ENCODE peak calls at places on chromosomes 11 and 22, in eight cellular contexts. V is T47D; R is NCI-H460; M is breast epithelium; N is stimulated activated CD4-positive, alpha-beta T cell treated with anti-CD3 and anti-CD28 coated beads, Interleukin-1b, Interleukin-23, amount 100 ng/mL, for 24 hours; J is foreskin keratinocyte; U is GOT3; G is CD8-positive, alpha-beta memory T cell. O is an unnamed sample.

GRCh38 chr11:126146454-126147192 is 64.8 kb downstream of the RPUSD4 start:
- DNase-seq in J (no peak), R (no peak), V (no peak), G (no peak), N (no peak), U (no peak), M (no peak), O (no peak)

GRCh38 chr11:110356769-110357671 is 60.6 kb upstream of the RDX start:
- DNase-seq in U (no peak), J (no peak), N (no peak), M (no peak), G (no peak), V (no peak), R (peak), O (no peak)

GRCh38 chr11:76701701-76702100 is 31.2 kb upstream of the LRRC32 start:
- DNase-seq in V (no peak), G (no peak), R (no peak), M (no peak), U (no peak), J (no peak), N (no peak), O (no peak)

GRCh38 chr11:63444181-63444580 is 46.8 kb downstream of the PLAAT5 start:
- DNase-seq in M (no peak), R (no peak), J (no peak), N (no peak), U (no peak), G (no peak), V (no peak), O (no peak)

GRCh38 chr22:19972652-19973550 is 31.3 kb upstream of the TXNRD2 start:
- DNase-seq in U (no peak), G (no peak), M (no peak), V (no peak), R (no peak), J (no peak), N (no peak), O (no peak)

GRCh38 chr11:32809313-32809712 is 14.9 kb upstream of the CCDC73 start:
- DNase-seq in V (peak), U (peak), J (peak), R (peak), N (peak), G (peak), M (no peak), O (peak)

GRCh38 chr11:78415338-78415737 is 2.3 kb downstream of the GAB2 start:
- DNase-seq in G (no peak), N (no peak), M (no peak), V (no peak), U (no peak), R (no peak), J (no peak), O (no peak)

GRCh38 chr22:43734370-43735005 is 77.6 kb downstream of the EFCAB6 start:
- DNase-seq in M (no peak), R (no peak), V (no peak), U (no peak), G (no peak), J (no peak), N (no peak), O (no peak)

GRCh38 chr11:127971448-127971847 is 615.9 kb downstream of the ETS1 start:
- DNase-seq in V (no peak), G (no peak), N (no peak), M (no peak), U (no peak), J (no peak), R (no peak), O (no peak)

GRCh38 chr11:116432301-116432700 is 340.5 kb downstream of the BUD13 start:
- DNase-seq in N (no peak), M (no peak), J (no peak), R (no peak), G (no peak), U (no peak), V (no peak), O (no peak)

GRCh38 chr11:22991196-22991595 is 130.9 kb upstream of the CCDC179 start:
- DNase-seq in N (no peak), J (no peak), V (no peak), G (no peak), U (no peak), M (no peak), R (no peak), O (no peak)

GRCh38 chr22:50313600-50313999 is 6.2 kb upstream of the PLXNB2 start:
- DNase-seq in R (no peak), J (no peak), V (no peak), U (no peak), G (no peak), M (no peak), N (no peak), O (no peak)

GRCh38 chr11:90176069-90176468 is 41.6 kb downstream of the NAALAD2 start:
- DNase-seq in G (no peak), U (no peak), N (no peak), V (no peak), J (no peak), M (no peak), R (no peak), O (no peak)

GRCh38 chr11:95453616-95454118 is 222.7 kb upstream of the SESN3 start:
- DNase-seq in N (no peak), V (no peak), G (no peak), M (peak), R (no peak), J (peak), U (no peak), O (no peak)

GRCh38 chr11:65053826-65054503 is 4.4 kb downstream of the NAALADL1 start:
- DNase-seq in V (no peak), M (no peak), U (no peak), J (no peak), G (no peak), R (no peak), N (no peak), O (no peak)

GRCh38 chr11:34052608-34053160 is 1.2 kb downstream of the CAPRIN1 start:
- DNase-seq in N (no peak), V (no peak), J (no peak), U (no peak), R (no peak), G (peak), M (no peak), O (no peak)

GRCh38 chr11:70494559-70495350 is 96.4 kb downstream of the CTTN start:
- DNase-seq in R (no peak), N (no peak), J (no peak), U (no peak), M (peak), V (no peak), G (no peak), O (no peak)

GRCh38 chr11:57700425-57700824 is 11.6 kb downstream of the MED19 start:
- DNase-seq in N (no peak), U (no peak), V (no peak), J (no peak), M (no peak), G (no peak), R (no peak), O (no peak)

GRCh38 chr11:44681698-44682097 is 45.1 kb upstream of the TSPAN18 start:
- DNase-seq in R (no peak), V (no peak), J (no peak), U (no peak), G (no peak), M (no peak), N (no peak), O (no peak)

GRCh38 chr11:118792642-118793124 is 1.7 kb upstream of the DDX6 start:
- DNase-seq in M (no peak), R (peak), V (peak), U (no peak), J (peak), N (peak), G (peak), O (no peak)

GRCh38 chr11:86896486-86896885 is 58.7 kb downstream of the FZD4 start:
- DNase-seq in G (no peak), M (no peak), U (no peak), R (no peak), N (no peak), J (no peak), V (no peak), O (no peak)

GRCh38 chr22:32985899-32986772 is 72.0 kb downstream of the SYN3 start:
- DNase-seq in G (no peak), J (no peak), N (peak), M (peak), U (peak), V (peak), R (peak), O (peak)

GRCh38 chr11:115462004-115462541 is 42.1 kb downstream of the CADM1 start:
- DNase-seq in U (no peak), R (no peak), M (no peak), G (no peak), V (no peak), N (no peak), J (no peak), O (no peak)

GRCh38 chr11:122202161-122202950 is 86.3 kb upstream of the BLID start:
- DNase-seq in U (peak), J (no peak), R (no peak), V (no peak), M (no peak), G (no peak), N (no peak), O (no peak)